ENCODE peak calls at places on chromosome 22, in four cellular contexts. R is K562, L is GM12878, A is HL-60. D is an unnamed sample.

GRCh38 chr22:45398214-45398613 is 15.2 kb downstream of the SMC1B start:
- DNase-seq in R (no peak), L (no peak), A (no peak), D (no peak)

GRCh38 chr22:17797721-17798559 is 23.7 kb upstream of the BID start:
- DNase-seq in R (no peak), L (peak; percentile 95), A (peak; percentile 47), D (peak; percentile 64)

GRCh38 chr22:38655532-38656255 is 498 bp downstream of the FAM227A start:
- DNase-seq in R (peak; percentile 22), L (no peak), A (peak; percentile 3), D (no peak)

GRCh38 chr22:24440270-24440717 is 12.9 kb downstream of the ADORA2A start:
- DNase-seq in R (no peak), L (no peak), A (peak; percentile 71), D (no peak)

GRCh38 chr22:24695958-24696511 is 78.5 kb downstream of the PIWIL3 start:
- DNase-seq in R (peak; percentile 54), L (no peak), A (no peak), D (no peak)

GRCh38 chr22:22745225-22746060 is 101.0 kb downstream of the GGTLC2 start:
- DNase-seq in R (peak; percentile 90), L (no peak), A (peak; percentile 36), D (no peak)

GRCh38 chr22:31840581-31840980 is 86.8 kb downstream of the DEPDC5 start:
- DNase-seq in R (no peak), L (no peak), A (no peak), D (no peak)

GRCh38 chr22:44484618-44485017 is 13.4 kb downstream of the RTL6 start:
- DNase-seq in R (no peak), L (no peak), A (no peak), D (no peak)

GRCh38 chr22:24157783-24158170 is 23.5 kb upstream of the SUSD2 start:
- DNase-seq in R (no peak), L (no peak), A (no peak), D (no peak)

GRCh38 chr22:23179381-23180294 is 671 bp upstream of the BCR start:
- DNase-seq in R (peak; percentile 81), L (no peak), A (no peak), D (no peak)

GRCh38 chr22:44354288-44354687 is 41.5 kb upstream of the SHISAL1 start:
- DNase-seq in R (no peak), L (no peak), A (no peak), D (no peak)

GRCh38 chr22:44364750-44365118 is 52.0 kb upstream of the SHISAL1 start:
- DNase-seq in R (no peak), L (no peak), A (no peak), D (no peak)

GRCh38 chr22:24592846-24593809 is at the start of gene LRRC75B:
- DNase-seq in R (peak; percentile 70), L (no peak), A (peak; percentile 74), D (peak; percentile 95)

GRCh38 chr22:20421507-20421874 is 16.1 kb downstream of the SCARF2 start:
- DNase-seq in R (no peak), L (no peak), A (no peak), D (no peak)

GRCh38 chr22:22720201-22720723 is 75.8 kb downstream of the GGTLC2 start:
- DNase-seq in R (peak; percentile 93), L (peak; percentile 57), A (peak; percentile 72), D (no peak)

GRCh38 chr22:48250286-48250895 is 1487.9 kb downstream of the TBC1D22A start:
- DNase-seq in R (no peak), L (no peak), A (no peak), D (no peak)

GRCh38 chr22:38402204-38402603 is 52.8 kb downstream of the KCNJ4 start:
- DNase-seq in R (no peak), L (no peak), A (no peak), D (no peak)

GRCh38 chr22:36544107-36544620 is 15.2 kb upstream of the EIF3D start:
- DNase-seq in R (peak; percentile 27), L (no peak), A (no peak), D (no peak)

GRCh38 chr22:44640618-44641155 is 61.3 kb upstream of the PRR5 start:
- DNase-seq in R (no peak), L (no peak), A (no peak), D (no peak)

GRCh38 chr22:22030493-22031182 is 48.1 kb upstream of the TOP3B start:
- DNase-seq in R (peak; percentile 87), L (peak; percentile 84), A (peak; percentile 51), D (no peak)

GRCh38 chr22:24432059-24432853 is 4.9 kb downstream of the ADORA2A start:
- DNase-seq in R (peak; percentile 18), L (no peak), A (no peak), D (no peak)

GRCh38 chr22:40422558-40423245 is 52.3 kb downstream of the SGSM3 start:
- DNase-seq in R (no peak), L (no peak), A (no peak), D (no peak)
- TF ChIP-seq POLR2AphosphoS5 in R (no peak), L (no peak), A (no peak), D (no peak)

DNA sequence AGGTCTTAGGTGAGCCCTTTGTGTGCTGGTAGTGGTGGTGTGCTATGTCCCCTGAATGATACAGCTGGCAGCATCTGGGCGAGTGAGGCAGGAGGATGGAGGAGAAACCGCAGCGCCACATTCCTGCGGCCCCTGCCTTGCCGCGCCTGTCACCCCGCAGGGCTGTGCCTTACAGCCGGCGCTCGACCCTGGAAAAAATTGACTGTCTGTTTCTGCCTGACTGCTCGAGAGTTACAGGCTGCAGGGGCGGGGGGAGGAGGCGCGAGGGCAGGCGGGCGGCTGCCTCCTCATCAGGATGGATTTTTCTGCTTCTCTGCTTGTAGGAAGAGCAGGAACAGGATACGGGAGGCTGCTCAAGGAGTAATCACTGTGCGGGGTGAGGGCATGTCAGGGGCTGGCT is 443.4 kb downstream of the MIAT start:
- DNase-seq in R (no peak), L (no peak), A (no peak), D (no peak)
- TF ChIP-seq SPI1 in R (no peak), L (no peak), A (no peak), D (no peak)

DNA sequence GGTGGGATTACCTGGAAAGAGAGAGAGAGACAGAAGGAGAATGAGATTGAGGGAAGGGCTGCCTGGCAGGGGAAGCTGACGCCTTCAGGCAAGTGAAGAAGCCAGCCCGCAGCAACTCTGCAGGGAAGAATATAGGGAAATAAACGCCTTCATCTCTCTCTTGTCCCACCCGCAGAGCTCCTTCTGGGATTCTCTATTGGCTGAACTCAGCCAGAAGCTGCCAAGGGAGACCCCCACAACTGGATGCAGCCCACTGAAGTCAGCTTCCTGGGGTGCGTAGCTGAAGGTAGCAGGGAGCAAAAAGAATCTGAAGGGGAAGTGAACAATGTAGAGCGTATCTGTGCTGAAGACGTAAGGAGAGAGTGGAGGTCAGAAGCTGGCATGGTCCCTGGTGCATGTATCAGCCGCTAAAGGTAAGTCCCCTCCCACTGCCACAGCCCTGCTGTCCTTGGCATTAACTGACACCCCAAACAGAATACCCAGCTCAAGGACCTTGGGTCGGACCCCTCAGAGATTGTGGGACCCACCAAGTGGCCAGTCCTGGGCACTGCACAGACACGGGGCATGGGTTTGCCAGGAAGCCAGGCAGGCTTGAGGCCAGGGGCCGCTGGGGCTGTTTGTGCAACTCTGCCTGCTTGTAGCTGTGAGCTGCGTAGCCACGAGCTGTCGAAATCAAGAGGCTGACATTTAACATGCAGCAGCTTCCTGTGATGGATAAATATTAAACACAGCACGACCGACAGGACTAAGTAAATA is 469.9 kb downstream of the MN1 start:
- DNase-seq in R (no peak), L (no peak), A (peak; percentile 27), D (no peak)
- TF ChIP-seq POLR2AphosphoS5 in R (no peak), L (no peak), A (no peak), D (no peak)

GRCh38 chr22:50569896-50570535 is 7.3 kb upstream of the SYCE3 start:
- DNase-seq in R (no peak), L (no peak), A (no peak), D (no peak)

GRCh38 chr22:50570861-50571260 is 7.4 kb downstream of the CPT1B start:
- DNase-seq in R (no peak), L (no peak), A (no peak), D (no peak)

GRCh38 chr22:50568626-50569025 is 5.9 kb upstream of the SYCE3 start:
- DNase-seq in R (peak; percentile 29), L (no peak), A (no peak), D (no peak)

GRCh38 chr22:50569041-50569459 is 6.3 kb upstream of the SYCE3 start:
- DNase-seq in R (no peak), L (no peak), A (no peak), D (no peak)

DNA sequence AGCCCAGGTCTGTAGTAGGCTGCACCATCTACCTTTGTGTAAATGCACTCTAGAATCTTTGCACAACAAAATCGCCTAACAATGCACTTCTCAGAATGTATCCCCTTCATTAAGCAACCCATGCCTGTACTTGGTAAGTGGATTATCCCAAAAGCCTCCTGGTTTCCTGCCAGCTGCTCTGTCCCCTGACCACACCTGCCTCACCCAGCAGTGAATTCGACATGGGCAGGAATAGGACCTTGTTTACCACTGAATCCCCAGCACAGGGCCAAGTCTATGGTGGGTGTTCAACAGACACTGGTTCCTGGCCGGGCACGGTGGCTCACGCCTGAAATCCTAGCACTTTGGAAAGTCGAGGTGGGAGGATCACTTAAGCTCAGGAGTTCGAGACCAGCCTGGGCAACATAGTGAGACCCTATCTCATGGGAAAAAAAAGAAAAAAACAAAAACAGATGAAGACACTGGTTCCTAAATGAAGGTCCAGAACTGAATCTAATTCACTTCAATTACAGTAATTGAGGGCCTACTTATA is 5.1 kb upstream of the SYCE3 start:
- DNase-seq in R (no peak), L (no peak), A (no peak), D (no peak)
- TF ChIP-seq SPI1 in R (no peak), L (no peak), A (no peak), D (no peak)